ENCODE peak calls at places on chromosomes 16 and 17, in six cellular contexts. One of them, this sample, is unnamed.

GRCh38 chr16:2790631-2791030 is 3.3 kb upstream of the PRSS33 start:
- DNase-seq in PC-3: no peak
- DNase-seq in astrocyte: no peak
- DNase-seq in GM12878: no peak
- DNase-seq in fibroblast of lung: no peak
- DNase-seq in hepatocyte: no peak
- DNase-seq in this sample: no peak

GRCh38 chr17:4944163-4944553 is 4.1 kb downstream of the RNF167 start:
- DNase-seq in hepatocyte: no peak
- DNase-seq in PC-3: no peak
- DNase-seq in GM12878: no peak
- DNase-seq in astrocyte: no peak
- DNase-seq in fibroblast of lung: no peak
- DNase-seq in this sample: no peak

GRCh38 chr16:1990336-1991134 is 765 bp downstream of the SYNGR3 start:
- DNase-seq in hepatocyte: peak; percentile 78
- DNase-seq in GM12878: no peak
- DNase-seq in astrocyte: no peak
- DNase-seq in PC-3: no peak
- DNase-seq in fibroblast of lung: no peak
- DNase-seq in this sample: no peak

GRCh38 chr17:48374650-48375230 is 55.3 kb downstream of the SKAP1 start:
- DNase-seq in astrocyte: no peak
- DNase-seq in PC-3: peak; percentile 72
- DNase-seq in hepatocyte: peak; percentile 26
- DNase-seq in GM12878: no peak
- DNase-seq in fibroblast of lung: no peak
- DNase-seq in this sample: no peak

GRCh38 chr16:3007059-3007956 is 5.4 kb upstream of the CLDN9 start:
- DNase-seq in hepatocyte: peak; percentile 73
- DNase-seq in fibroblast of lung: no peak
- DNase-seq in PC-3: no peak
- DNase-seq in GM12878: no peak
- DNase-seq in astrocyte: no peak
- DNase-seq in this sample: no peak

GRCh38 chr16:89193021-89193575 is 7.2 kb downstream of the SLC22A31 start:
- DNase-seq in GM12878: no peak
- DNase-seq in astrocyte: peak; percentile 84
- DNase-seq in hepatocyte: peak; percentile 49
- DNase-seq in PC-3: peak; percentile 80
- DNase-seq in fibroblast of lung: no peak
- DNase-seq in this sample: peak; percentile 36

GRCh38 chr16:5328546-5328945 is 231.0 kb upstream of the EEF2KMT start:
- DNase-seq in astrocyte: no peak
- DNase-seq in GM12878: no peak
- DNase-seq in fibroblast of lung: no peak
- DNase-seq in hepatocyte: no peak
- DNase-seq in PC-3: no peak
- DNase-seq in this sample: no peak

GRCh38 chr17:33647976-33648375 is 354.9 kb upstream of the ASIC2 start:
- DNase-seq in GM12878: no peak
- DNase-seq in fibroblast of lung: no peak
- DNase-seq in astrocyte: no peak
- DNase-seq in PC-3: no peak
- DNase-seq in hepatocyte: peak; percentile 71
- DNase-seq in this sample: no peak

GRCh38 chr16:88941051-88941932 is 35.7 kb downstream of the CBFA2T3 start:
- DNase-seq in hepatocyte: peak; percentile 59
- DNase-seq in fibroblast of lung: no peak
- DNase-seq in astrocyte: no peak
- DNase-seq in PC-3: no peak
- DNase-seq in GM12878: no peak
- DNase-seq in this sample: no peak

GRCh38 chr17:47686276-47686635 is 7.7 kb upstream of the TBKBP1 start:
- DNase-seq in GM12878: no peak
- DNase-seq in PC-3: no peak
- DNase-seq in hepatocyte: no peak
- DNase-seq in astrocyte: peak; percentile 57
- DNase-seq in fibroblast of lung: peak; percentile 67
- DNase-seq in this sample: no peak

GRCh38 chr16:12531937-12532336 is 271.8 kb downstream of the CPPED1 start:
- DNase-seq in hepatocyte: no peak
- DNase-seq in astrocyte: no peak
- DNase-seq in GM12878: no peak
- DNase-seq in PC-3: peak; percentile 59
- DNase-seq in fibroblast of lung: no peak
- DNase-seq in this sample: no peak

GRCh38 chr16:81469183-81469677 is 24.6 kb downstream of the CMIP start:
- DNase-seq in PC-3: no peak
- DNase-seq in astrocyte: no peak
- DNase-seq in fibroblast of lung: no peak
- DNase-seq in GM12878: no peak
- DNase-seq in hepatocyte: no peak
- DNase-seq in this sample: no peak

GRCh38 chr17:78355045-78355641 is 4.7 kb downstream of the SOCS3 start:
- DNase-seq in PC-3: no peak
- DNase-seq in GM12878: no peak
- DNase-seq in hepatocyte: no peak
- DNase-seq in fibroblast of lung: no peak
- DNase-seq in astrocyte: no peak
- DNase-seq in this sample: no peak

GRCh38 chr16:47986031-47986430 is 169.8 kb downstream of the ABCC12 start:
- DNase-seq in PC-3: no peak
- DNase-seq in GM12878: no peak
- DNase-seq in fibroblast of lung: no peak
- DNase-seq in astrocyte: no peak
- DNase-seq in hepatocyte: no peak
- DNase-seq in this sample: no peak

GRCh38 chr17:17028059-17028877 is 14.0 kb upstream of the MPRIP start:
- DNase-seq in fibroblast of lung: peak; percentile 51
- DNase-seq in GM12878: no peak
- DNase-seq in PC-3: peak; percentile 100
- DNase-seq in astrocyte: peak; percentile 91
- DNase-seq in hepatocyte: peak; percentile 94
- DNase-seq in this sample: peak; percentile 92

GRCh38 chr16:53913082-53913870 is 209.3 kb downstream of the FTO start:
- DNase-seq in astrocyte: peak; percentile 87
- DNase-seq in PC-3: peak; percentile 35
- DNase-seq in hepatocyte: peak; percentile 13
- DNase-seq in fibroblast of lung: peak; percentile 93
- DNase-seq in GM12878: no peak
- DNase-seq in this sample: no peak

GRCh38 chr16:89619880-89620279 is 6.4 kb downstream of the DPEP1 start:
- DNase-seq in PC-3: no peak
- DNase-seq in fibroblast of lung: peak; percentile 68
- DNase-seq in hepatocyte: no peak
- DNase-seq in GM12878: no peak
- DNase-seq in astrocyte: no peak
- DNase-seq in this sample: no peak

GRCh38 chr17:59377410-59377809 is 46.0 kb downstream of the YPEL2 start:
- DNase-seq in GM12878: no peak
- DNase-seq in PC-3: no peak
- DNase-seq in hepatocyte: no peak
- DNase-seq in astrocyte: peak; percentile 62
- DNase-seq in fibroblast of lung: peak; percentile 21
- DNase-seq in this sample: no peak

GRCh38 chr16:46961373-46962353 is 11.8 kb downstream of the DNAJA2 start:
- DNase-seq in PC-3: no peak
- DNase-seq in hepatocyte: no peak
- DNase-seq in GM12878: no peak
- DNase-seq in astrocyte: peak; percentile 16
- DNase-seq in fibroblast of lung: no peak
- DNase-seq in this sample: no peak

GRCh38 chr16:79287424-79287917 is 313.1 kb downstream of the MAF start:
- DNase-seq in GM12878: no peak
- DNase-seq in PC-3: no peak
- DNase-seq in astrocyte: no peak
- DNase-seq in fibroblast of lung: no peak
- DNase-seq in hepatocyte: no peak
- DNase-seq in this sample: no peak

GRCh38 chr17:27428781-27429505 is 27.3 kb upstream of the KSR1 start:
- DNase-seq in hepatocyte: no peak
- DNase-seq in GM12878: no peak
- DNase-seq in PC-3: no peak
- DNase-seq in astrocyte: no peak
- DNase-seq in fibroblast of lung: no peak
- DNase-seq in this sample: no peak

GRCh38 chr17:16215965-16216316 is 607 bp upstream of the NCOR1 start:
- DNase-seq in PC-3: peak; percentile 31
- DNase-seq in astrocyte: no peak
- DNase-seq in GM12878: no peak
- DNase-seq in hepatocyte: no peak
- DNase-seq in fibroblast of lung: no peak
- DNase-seq in this sample: no peak

DNA sequence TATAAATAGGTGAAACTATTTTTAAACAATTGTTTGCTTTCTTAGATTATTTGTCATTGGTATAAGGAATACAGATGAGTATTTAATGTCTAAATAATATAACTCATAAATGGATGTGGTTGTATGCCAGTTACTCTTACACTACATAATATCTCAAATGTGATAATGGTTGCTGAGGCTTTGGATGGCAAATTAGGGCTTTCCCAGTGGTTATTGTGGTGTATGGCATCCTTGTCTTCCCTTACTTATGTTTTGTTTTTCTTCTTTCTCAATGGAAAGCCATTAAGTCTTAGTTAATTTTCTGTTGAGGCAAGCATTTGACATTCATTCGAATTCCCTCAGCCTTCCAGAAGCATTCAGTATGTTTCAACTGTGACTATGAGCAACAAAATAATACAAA is 10.5 kb downstream of the OMG start:
- DNase-seq in GM12878: no peak
- DNase-seq in fibroblast of lung: no peak
- DNase-seq in astrocyte: no peak
- DNase-seq in hepatocyte: no peak
- DNase-seq in PC-3: no peak
- DNase-seq in this sample: no peak
- TF ChIP-seq EZH2 in GM12878: no peak
- TF ChIP-seq EZH2 in fibroblast of lung: no peak
- TF ChIP-seq EZH2 in astrocyte: no peak
- TF ChIP-seq EZH2 in hepatocyte: no peak
- TF ChIP-seq EZH2 in PC-3: no peak
- TF ChIP-seq EZH2 in this sample: no peak

GRCh38 chr16:72936408-72936807 is 111.5 kb downstream of the ZFHX3 start:
- DNase-seq in astrocyte: no peak
- DNase-seq in hepatocyte: peak; percentile 46
- DNase-seq in GM12878: no peak
- DNase-seq in fibroblast of lung: no peak
- DNase-seq in PC-3: no peak
- DNase-seq in this sample: no peak

GRCh38 chr16:72938426-72939164 is 109.3 kb downstream of the ZFHX3 start:
- DNase-seq in PC-3: peak; percentile 67
- DNase-seq in GM12878: no peak
- DNase-seq in hepatocyte: no peak
- DNase-seq in fibroblast of lung: peak; percentile 94
- DNase-seq in astrocyte: peak; percentile 84
- DNase-seq in this sample: no peak

GRCh38 chr16:72937916-72938315 is 110.0 kb downstream of the ZFHX3 start:
- DNase-seq in PC-3: no peak
- DNase-seq in fibroblast of lung: no peak
- DNase-seq in astrocyte: no peak
- DNase-seq in hepatocyte: no peak
- DNase-seq in GM12878: no peak
- DNase-seq in this sample: no peak

GRCh38 chr16:72935896-72936295 is 112.0 kb downstream of the ZFHX3 start:
- DNase-seq in fibroblast of lung: peak; percentile 28
- DNase-seq in astrocyte: no peak
- DNase-seq in GM12878: no peak
- DNase-seq in PC-3: no peak
- DNase-seq in hepatocyte: no peak
- DNase-seq in this sample: no peak

GRCh38 chr16:72937360-72937759 is 110.6 kb downstream of the ZFHX3 start:
- DNase-seq in fibroblast of lung: no peak
- DNase-seq in GM12878: no peak
- DNase-seq in PC-3: peak; percentile 24
- DNase-seq in hepatocyte: no peak
- DNase-seq in astrocyte: no peak
- DNase-seq in this sample: no peak
- TF ChIP-seq CTCF in fibroblast of lung: no peak
- TF ChIP-seq CTCF in GM12878: no peak
- TF ChIP-seq CTCF in PC-3: peak; percentile 9
- TF ChIP-seq CTCF in hepatocyte: no peak
- TF ChIP-seq CTCF in astrocyte: no peak
- TF ChIP-seq CTCF in this sample: no peak

GRCh38 chr16:72427001-72427785 is 255.2 kb upstream of the PMFBP1 start:
- DNase-seq in hepatocyte: no peak
- DNase-seq in astrocyte: no peak
- DNase-seq in fibroblast of lung: no peak
- DNase-seq in GM12878: no peak
- DNase-seq in PC-3: no peak
- DNase-seq in this sample: no peak

GRCh38 chr16:72426416-72426815 is 254.5 kb upstream of the PMFBP1 start:
- DNase-seq in astrocyte: no peak
- DNase-seq in fibroblast of lung: no peak
- DNase-seq in hepatocyte: no peak
- DNase-seq in PC-3: no peak
- DNase-seq in GM12878: no peak
- DNase-seq in this sample: no peak

GRCh38 chr16:72422308-72422897 is 250.4 kb upstream of the PMFBP1 start:
- DNase-seq in hepatocyte: no peak
- DNase-seq in fibroblast of lung: no peak
- DNase-seq in astrocyte: no peak
- DNase-seq in PC-3: no peak
- DNase-seq in GM12878: no peak
- DNase-seq in this sample: no peak

GRCh38 chr16:72425571-72426341 is 253.8 kb upstream of the PMFBP1 start:
- DNase-seq in fibroblast of lung: no peak
- DNase-seq in PC-3: no peak
- DNase-seq in GM12878: no peak
- DNase-seq in hepatocyte: no peak
- DNase-seq in astrocyte: peak; percentile 69
- DNase-seq in this sample: no peak

GRCh38 chr16:72424776-72425175 is 252.8 kb upstream of the PMFBP1 start:
- DNase-seq in PC-3: no peak
- DNase-seq in astrocyte: no peak
- DNase-seq in hepatocyte: no peak
- DNase-seq in fibroblast of lung: no peak
- DNase-seq in GM12878: no peak
- DNase-seq in this sample: no peak
- H3K36me3 ChIP-seq in PC-3: no peaks in the 10 kb centered on the region
- H3K36me3 ChIP-seq in astrocyte: no peaks in the 10 kb centered on the region
- H3K36me3 ChIP-seq in hepatocyte: no peaks in the 10 kb centered on the region
- H3K36me3 ChIP-seq in fibroblast of lung: no peaks in the 10 kb centered on the region
- H3K36me3 ChIP-seq in GM12878: no peaks in the 10 kb centered on the region
- H3K36me3 ChIP-seq in this sample: no peaks in the 10 kb centered on the region

DNA sequence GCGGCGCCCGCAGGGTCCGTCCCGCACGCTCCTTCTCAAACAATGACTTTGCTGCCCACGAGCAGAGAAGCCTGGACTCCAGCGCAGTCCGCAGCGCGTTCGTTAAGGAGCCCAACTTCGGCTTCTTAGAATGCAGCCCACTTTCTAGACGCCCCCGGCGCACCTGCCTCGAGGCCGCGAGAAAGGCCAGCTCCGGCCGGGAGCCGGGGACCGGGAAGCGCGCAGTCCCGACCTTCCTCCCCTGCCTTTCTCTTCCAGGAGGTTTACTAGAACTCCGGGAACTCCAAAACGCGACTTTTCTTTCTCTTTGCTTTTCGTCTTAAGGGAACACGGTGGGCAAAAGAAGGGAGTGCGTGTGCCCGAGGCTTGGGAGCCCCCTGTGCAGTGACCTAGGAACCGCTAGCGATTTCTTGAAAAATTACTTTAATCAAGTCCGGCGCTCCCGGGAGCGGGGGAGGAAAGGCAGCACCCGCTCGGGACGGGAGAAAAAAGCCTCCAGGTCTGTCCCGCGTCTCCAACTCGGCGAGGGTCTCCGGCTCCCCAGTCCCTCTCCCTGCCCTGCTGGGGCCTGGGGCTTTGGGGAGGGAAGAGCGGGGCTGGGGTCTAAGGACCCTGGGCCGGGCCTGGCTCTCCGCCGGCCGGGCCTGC is 2.6 kb downstream of the HNF1B start:
- DNase-seq in GM12878: no peak
- DNase-seq in hepatocyte: peak; percentile 42
- DNase-seq in fibroblast of lung: peak; percentile 22
- DNase-seq in astrocyte: no peak
- DNase-seq in PC-3: peak; percentile 16
- DNase-seq in this sample: no peak
- TF ChIP-seq EZH2 in GM12878: peak; percentile 88
- TF ChIP-seq EZH2 in hepatocyte: peak; percentile 85
- TF ChIP-seq EZH2 in fibroblast of lung: peak; percentile 97
- TF ChIP-seq EZH2 in astrocyte: peak; percentile 96
- TF ChIP-seq EZH2 in PC-3: peak; percentile 79
- TF ChIP-seq EZH2 in this sample: peak; percentile 100

This sample was measured in keratinocyte.